ENCODE peak calls at places on chromosomes 4 and X, in seven cellular contexts. O, D, T, Z, L, K and V are unnamed samples.

GRCh38 chrX:39065051-39065871 is 264.0 kb downstream of the MID1IP1 start:
- DNase-seq in O (peak), D (no peak), T (peak), Z (no peak), L (no peak), K (no peak), V (no peak)

GRCh38 chr4:75662626-75663025 is 10.6 kb downstream of the G3BP2 start:
- DNase-seq in O (no peak), D (no peak), T (no peak), Z (no peak), L (no peak), K (no peak), V (no peak)

GRCh38 chr4:130110760-130111159 is 1014.8 kb downstream of the C4orf33 start:
- DNase-seq in O (no peak), D (no peak), T (no peak), Z (no peak), L (no peak), K (no peak), V (no peak)

GRCh38 chr4:127479031-127479622 is 153.6 kb upstream of the INTU start:
- DNase-seq in O (no peak), D (no peak), T (peak), Z (no peak), L (no peak), K (no peak), V (no peak)

GRCh38 chr4:54165438-54165837 is 63.7 kb upstream of the PDGFRA start:
- DNase-seq in O (no peak), D (no peak), T (no peak), Z (no peak), L (no peak), K (peak), V (no peak)

GRCh38 chrX:2317527-2318055 is 183.2 kb downstream of the DHRSX start:
- DNase-seq in O (no peak), D (no peak), T (no peak), Z (no peak), L (no peak), K (no peak), V (no peak)

GRCh38 chrX:19625612-19626011 is 110.3 kb upstream of the MAP3K15 start:
- DNase-seq in O (no peak), D (no peak), T (no peak), Z (no peak), L (no peak), K (no peak), V (no peak)

GRCh38 chr4:179097741-179098140 is 1655.5 kb upstream of the AGA start:
- DNase-seq in O (no peak), D (no peak), T (no peak), Z (no peak), L (no peak), K (peak), V (no peak)

GRCh38 chr4:153418114-153418513 is 48.0 kb upstream of the TMEM131L start:
- DNase-seq in O (no peak), D (no peak), T (no peak), Z (no peak), L (no peak), K (no peak), V (no peak)

GRCh38 chr4:151811403-151811802 is 50.6 kb upstream of the GATB start:
- DNase-seq in O (no peak), D (no peak), T (no peak), Z (no peak), L (no peak), K (no peak), V (no peak)

GRCh38 chr4:7256989-7257810 is 64.9 kb downstream of the SORCS2 start:
- DNase-seq in O (peak), D (no peak), T (no peak), Z (no peak), L (no peak), K (no peak), V (peak)